ENCODE peak calls at places on chromosome 15, in eight cellular contexts. One of them, this sample, is unnamed.

GRCh38 chr15:78075490-78076230 is 1.9 kb downstream of the TBC1D2B start:
- DNase-seq in mesendoderm: peak
- DNase-seq in EL: peak
- DNase-seq in lower leg skin: peak
- DNase-seq in GM10248: no peak
- DNase-seq in activated CD8-positive, alpha-beta memory T cell treated with anti-CD3 and anti-CD28 coated beads for 4 hours: no peak
- DNase-seq in natural killer cell treated with Interleukin-12 subunit alpha and Interleukin-12 subunit beta and Interleukin-15 and Interleukin-18, amount 100 ng/mL, for 72 hours: no peak
- DNase-seq in nephron progenitor cell: peak
- DNase-seq in this sample: no peak

GRCh38 chr15:48582472-48583235 is 62.9 kb downstream of the FBN1 start:
- DNase-seq in activated CD8-positive, alpha-beta memory T cell treated with anti-CD3 and anti-CD28 coated beads for 4 hours: no peak
- DNase-seq in nephron progenitor cell: peak
- DNase-seq in EL: peak
- DNase-seq in GM10248: no peak
- DNase-seq in natural killer cell treated with Interleukin-12 subunit alpha and Interleukin-12 subunit beta and Interleukin-15 and Interleukin-18, amount 100 ng/mL, for 72 hours: no peak
- DNase-seq in lower leg skin: no peak
- DNase-seq in mesendoderm: no peak
- DNase-seq in this sample: no peak

GRCh38 chr15:58840048-58840447 is 68.9 kb downstream of the MINDY2 start:
- DNase-seq in nephron progenitor cell: no peak
- DNase-seq in GM10248: no peak
- DNase-seq in mesendoderm: no peak
- DNase-seq in EL: peak
- DNase-seq in natural killer cell treated with Interleukin-12 subunit alpha and Interleukin-12 subunit beta and Interleukin-15 and Interleukin-18, amount 100 ng/mL, for 72 hours: no peak
- DNase-seq in activated CD8-positive, alpha-beta memory T cell treated with anti-CD3 and anti-CD28 coated beads for 4 hours: no peak
- DNase-seq in lower leg skin: no peak
- DNase-seq in this sample: no peak

GRCh38 chr15:44810237-44810636 is 73.9 kb downstream of the TRIM69 start:
- DNase-seq in activated CD8-positive, alpha-beta memory T cell treated with anti-CD3 and anti-CD28 coated beads for 4 hours: no peak
- DNase-seq in nephron progenitor cell: no peak
- DNase-seq in GM10248: no peak
- DNase-seq in EL: no peak
- DNase-seq in lower leg skin: no peak
- DNase-seq in mesendoderm: no peak
- DNase-seq in natural killer cell treated with Interleukin-12 subunit alpha and Interleukin-12 subunit beta and Interleukin-15 and Interleukin-18, amount 100 ng/mL, for 72 hours: no peak
- DNase-seq in this sample: no peak

GRCh38 chr15:83654379-83655236 is 685 bp downstream of the ADAMTSL3 start:
- DNase-seq in mesendoderm: peak
- DNase-seq in nephron progenitor cell: peak
- DNase-seq in lower leg skin: no peak
- DNase-seq in GM10248: no peak
- DNase-seq in EL: no peak
- DNase-seq in natural killer cell treated with Interleukin-12 subunit alpha and Interleukin-12 subunit beta and Interleukin-15 and Interleukin-18, amount 100 ng/mL, for 72 hours: no peak
- DNase-seq in activated CD8-positive, alpha-beta memory T cell treated with anti-CD3 and anti-CD28 coated beads for 4 hours: no peak
- DNase-seq in this sample: no peak

GRCh38 chr15:71278989-71279756 is 163.9 kb downstream of the THSD4 start:
- DNase-seq in activated CD8-positive, alpha-beta memory T cell treated with anti-CD3 and anti-CD28 coated beads for 4 hours: no peak
- DNase-seq in nephron progenitor cell: no peak
- DNase-seq in GM10248: no peak
- DNase-seq in mesendoderm: no peak
- DNase-seq in EL: peak
- DNase-seq in natural killer cell treated with Interleukin-12 subunit alpha and Interleukin-12 subunit beta and Interleukin-15 and Interleukin-18, amount 100 ng/mL, for 72 hours: no peak
- DNase-seq in lower leg skin: peak
- DNase-seq in this sample: no peak

GRCh38 chr15:77892335-77892734 is 185.2 kb downstream of the TBC1D2B start:
- DNase-seq in lower leg skin: no peak
- DNase-seq in natural killer cell treated with Interleukin-12 subunit alpha and Interleukin-12 subunit beta and Interleukin-15 and Interleukin-18, amount 100 ng/mL, for 72 hours: no peak
- DNase-seq in activated CD8-positive, alpha-beta memory T cell treated with anti-CD3 and anti-CD28 coated beads for 4 hours: no peak
- DNase-seq in mesendoderm: no peak
- DNase-seq in EL: no peak
- DNase-seq in GM10248: no peak
- DNase-seq in nephron progenitor cell: no peak
- DNase-seq in this sample: no peak

GRCh38 chr15:90914240-90915080 is 11.4 kb downstream of the MAN2A2 start:
- DNase-seq in EL: no peak
- DNase-seq in lower leg skin: no peak
- DNase-seq in activated CD8-positive, alpha-beta memory T cell treated with anti-CD3 and anti-CD28 coated beads for 4 hours: no peak
- DNase-seq in GM10248: no peak
- DNase-seq in natural killer cell treated with Interleukin-12 subunit alpha and Interleukin-12 subunit beta and Interleukin-15 and Interleukin-18, amount 100 ng/mL, for 72 hours: no peak
- DNase-seq in nephron progenitor cell: no peak
- DNase-seq in mesendoderm: no peak
- DNase-seq in this sample: no peak

GRCh38 chr15:36356511-36356910 is 222.9 kb upstream of the CDIN1 start:
- DNase-seq in EL: no peak
- DNase-seq in mesendoderm: peak
- DNase-seq in activated CD8-positive, alpha-beta memory T cell treated with anti-CD3 and anti-CD28 coated beads for 4 hours: no peak
- DNase-seq in GM10248: no peak
- DNase-seq in nephron progenitor cell: no peak
- DNase-seq in natural killer cell treated with Interleukin-12 subunit alpha and Interleukin-12 subunit beta and Interleukin-15 and Interleukin-18, amount 100 ng/mL, for 72 hours: no peak
- DNase-seq in lower leg skin: no peak
- DNase-seq in this sample: no peak

GRCh38 chr15:91561371-91562100 is 292.0 kb upstream of the SLCO3A1 start:
- DNase-seq in nephron progenitor cell: no peak
- DNase-seq in mesendoderm: no peak
- DNase-seq in natural killer cell treated with Interleukin-12 subunit alpha and Interleukin-12 subunit beta and Interleukin-15 and Interleukin-18, amount 100 ng/mL, for 72 hours: no peak
- DNase-seq in GM10248: no peak
- DNase-seq in EL: peak
- DNase-seq in lower leg skin: peak
- DNase-seq in activated CD8-positive, alpha-beta memory T cell treated with anti-CD3 and anti-CD28 coated beads for 4 hours: no peak
- DNase-seq in this sample: no peak

GRCh38 chr15:76353023-76353577 is 16.5 kb downstream of the ISL2 start:
- DNase-seq in EL: no peak
- DNase-seq in natural killer cell treated with Interleukin-12 subunit alpha and Interleukin-12 subunit beta and Interleukin-15 and Interleukin-18, amount 100 ng/mL, for 72 hours: no peak
- DNase-seq in mesendoderm: no peak
- DNase-seq in lower leg skin: no peak
- DNase-seq in GM10248: no peak
- DNase-seq in activated CD8-positive, alpha-beta memory T cell treated with anti-CD3 and anti-CD28 coated beads for 4 hours: no peak
- DNase-seq in nephron progenitor cell: no peak
- DNase-seq in this sample: no peak

GRCh38 chr15:50765202-50765967 is at the start of gene SPPL2A:
- DNase-seq in activated CD8-positive, alpha-beta memory T cell treated with anti-CD3 and anti-CD28 coated beads for 4 hours: peak
- DNase-seq in mesendoderm: peak
- DNase-seq in GM10248: peak
- DNase-seq in natural killer cell treated with Interleukin-12 subunit alpha and Interleukin-12 subunit beta and Interleukin-15 and Interleukin-18, amount 100 ng/mL, for 72 hours: peak
- DNase-seq in lower leg skin: peak
- DNase-seq in EL: peak
- DNase-seq in nephron progenitor cell: peak
- DNase-seq in this sample: peak

GRCh38 chr15:52288051-52288942 is 7.3 kb downstream of the MYO5C start:
- DNase-seq in mesendoderm: peak
- DNase-seq in EL: no peak
- DNase-seq in nephron progenitor cell: no peak
- DNase-seq in lower leg skin: no peak
- DNase-seq in GM10248: no peak
- DNase-seq in natural killer cell treated with Interleukin-12 subunit alpha and Interleukin-12 subunit beta and Interleukin-15 and Interleukin-18, amount 100 ng/mL, for 72 hours: no peak
- DNase-seq in activated CD8-positive, alpha-beta memory T cell treated with anti-CD3 and anti-CD28 coated beads for 4 hours: no peak
- DNase-seq in this sample: no peak

GRCh38 chr15:25846377-25846776 is 16.8 kb downstream of the ATP10A start:
- DNase-seq in EL: no peak
- DNase-seq in nephron progenitor cell: no peak
- DNase-seq in activated CD8-positive, alpha-beta memory T cell treated with anti-CD3 and anti-CD28 coated beads for 4 hours: peak
- DNase-seq in mesendoderm: no peak
- DNase-seq in natural killer cell treated with Interleukin-12 subunit alpha and Interleukin-12 subunit beta and Interleukin-15 and Interleukin-18, amount 100 ng/mL, for 72 hours: no peak
- DNase-seq in GM10248: no peak
- DNase-seq in lower leg skin: no peak
- DNase-seq in this sample: peak

GRCh38 chr15:49015896-49016295 is 30.4 kb downstream of the SECISBP2L start:
- DNase-seq in GM10248: no peak
- DNase-seq in nephron progenitor cell: no peak
- DNase-seq in mesendoderm: no peak
- DNase-seq in activated CD8-positive, alpha-beta memory T cell treated with anti-CD3 and anti-CD28 coated beads for 4 hours: no peak
- DNase-seq in lower leg skin: no peak
- DNase-seq in EL: no peak
- DNase-seq in natural killer cell treated with Interleukin-12 subunit alpha and Interleukin-12 subunit beta and Interleukin-15 and Interleukin-18, amount 100 ng/mL, for 72 hours: no peak
- DNase-seq in this sample: no peak

GRCh38 chr15:51129513-51130197 is 34.9 kb upstream of the TNFAIP8L3 start:
- DNase-seq in activated CD8-positive, alpha-beta memory T cell treated with anti-CD3 and anti-CD28 coated beads for 4 hours: no peak
- DNase-seq in nephron progenitor cell: no peak
- DNase-seq in natural killer cell treated with Interleukin-12 subunit alpha and Interleukin-12 subunit beta and Interleukin-15 and Interleukin-18, amount 100 ng/mL, for 72 hours: no peak
- DNase-seq in mesendoderm: no peak
- DNase-seq in GM10248: no peak
- DNase-seq in lower leg skin: no peak
- DNase-seq in EL: no peak
- DNase-seq in this sample: no peak

GRCh38 chr15:88756926-88757325 is 46.3 kb upstream of the ACAN start:
- DNase-seq in EL: no peak
- DNase-seq in mesendoderm: no peak
- DNase-seq in GM10248: no peak
- DNase-seq in natural killer cell treated with Interleukin-12 subunit alpha and Interleukin-12 subunit beta and Interleukin-15 and Interleukin-18, amount 100 ng/mL, for 72 hours: no peak
- DNase-seq in lower leg skin: no peak
- DNase-seq in activated CD8-positive, alpha-beta memory T cell treated with anti-CD3 and anti-CD28 coated beads for 4 hours: no peak
- DNase-seq in nephron progenitor cell: no peak
- DNase-seq in this sample: no peak

GRCh38 chr15:24880663-24881062 is 74.1 kb upstream of the SNRPN start:
- DNase-seq in GM10248: no peak
- DNase-seq in mesendoderm: no peak
- DNase-seq in natural killer cell treated with Interleukin-12 subunit alpha and Interleukin-12 subunit beta and Interleukin-15 and Interleukin-18, amount 100 ng/mL, for 72 hours: no peak
- DNase-seq in lower leg skin: no peak
- DNase-seq in nephron progenitor cell: no peak
- DNase-seq in EL: no peak
- DNase-seq in activated CD8-positive, alpha-beta memory T cell treated with anti-CD3 and anti-CD28 coated beads for 4 hours: no peak
- DNase-seq in this sample: no peak

GRCh38 chr15:29938701-29939340 is 116.6 kb upstream of the TJP1 start:
- DNase-seq in natural killer cell treated with Interleukin-12 subunit alpha and Interleukin-12 subunit beta and Interleukin-15 and Interleukin-18, amount 100 ng/mL, for 72 hours: no peak
- DNase-seq in nephron progenitor cell: no peak
- DNase-seq in lower leg skin: no peak
- DNase-seq in mesendoderm: peak
- DNase-seq in EL: no peak
- DNase-seq in GM10248: no peak
- DNase-seq in activated CD8-positive, alpha-beta memory T cell treated with anti-CD3 and anti-CD28 coated beads for 4 hours: no peak
- DNase-seq in this sample: no peak

GRCh38 chr15:60858511-60859085 is 370.5 kb downstream of the RORA start:
- DNase-seq in natural killer cell treated with Interleukin-12 subunit alpha and Interleukin-12 subunit beta and Interleukin-15 and Interleukin-18, amount 100 ng/mL, for 72 hours: no peak
- DNase-seq in lower leg skin: no peak
- DNase-seq in EL: no peak
- DNase-seq in mesendoderm: peak
- DNase-seq in activated CD8-positive, alpha-beta memory T cell treated with anti-CD3 and anti-CD28 coated beads for 4 hours: no peak
- DNase-seq in GM10248: no peak
- DNase-seq in nephron progenitor cell: no peak
- DNase-seq in this sample: no peak

GRCh38 chr15:49044002-49044401 is 2.2 kb downstream of the SECISBP2L start:
- DNase-seq in lower leg skin: no peak
- DNase-seq in nephron progenitor cell: no peak
- DNase-seq in activated CD8-positive, alpha-beta memory T cell treated with anti-CD3 and anti-CD28 coated beads for 4 hours: no peak
- DNase-seq in natural killer cell treated with Interleukin-12 subunit alpha and Interleukin-12 subunit beta and Interleukin-15 and Interleukin-18, amount 100 ng/mL, for 72 hours: no peak
- DNase-seq in GM10248: no peak
- DNase-seq in mesendoderm: no peak
- DNase-seq in EL: no peak
- DNase-seq in this sample: no peak

GRCh38 chr15:36831915-36832310 is 252.5 kb downstream of the CDIN1 start:
- DNase-seq in EL: no peak
- DNase-seq in mesendoderm: no peak
- DNase-seq in natural killer cell treated with Interleukin-12 subunit alpha and Interleukin-12 subunit beta and Interleukin-15 and Interleukin-18, amount 100 ng/mL, for 72 hours: no peak
- DNase-seq in nephron progenitor cell: no peak
- DNase-seq in lower leg skin: no peak
- DNase-seq in activated CD8-positive, alpha-beta memory T cell treated with anti-CD3 and anti-CD28 coated beads for 4 hours: no peak
- DNase-seq in GM10248: no peak
- DNase-seq in this sample: no peak

GRCh38 chr15:89963301-89964288 is 37.5 kb upstream of the ZNF710 start:
- DNase-seq in nephron progenitor cell: no peak
- DNase-seq in mesendoderm: no peak
- DNase-seq in EL: no peak
- DNase-seq in lower leg skin: no peak
- DNase-seq in natural killer cell treated with Interleukin-12 subunit alpha and Interleukin-12 subunit beta and Interleukin-15 and Interleukin-18, amount 100 ng/mL, for 72 hours: no peak
- DNase-seq in GM10248: no peak
- DNase-seq in activated CD8-positive, alpha-beta memory T cell treated with anti-CD3 and anti-CD28 coated beads for 4 hours: no peak
- DNase-seq in this sample: no peak

GRCh38 chr15:43211336-43211735 is 9.5 kb downstream of the EPB42 start:
- DNase-seq in GM10248: no peak
- DNase-seq in activated CD8-positive, alpha-beta memory T cell treated with anti-CD3 and anti-CD28 coated beads for 4 hours: no peak
- DNase-seq in natural killer cell treated with Interleukin-12 subunit alpha and Interleukin-12 subunit beta and Interleukin-15 and Interleukin-18, amount 100 ng/mL, for 72 hours: no peak
- DNase-seq in nephron progenitor cell: no peak
- DNase-seq in EL: no peak
- DNase-seq in mesendoderm: no peak
- DNase-seq in lower leg skin: no peak
- DNase-seq in this sample: no peak

GRCh38 chr15:100687532-100688215 is 85.3 kb downstream of the ASB7 start:
- DNase-seq in GM10248: no peak
- DNase-seq in natural killer cell treated with Interleukin-12 subunit alpha and Interleukin-12 subunit beta and Interleukin-15 and Interleukin-18, amount 100 ng/mL, for 72 hours: no peak
- DNase-seq in activated CD8-positive, alpha-beta memory T cell treated with anti-CD3 and anti-CD28 coated beads for 4 hours: no peak
- DNase-seq in lower leg skin: no peak
- DNase-seq in mesendoderm: no peak
- DNase-seq in EL: peak
- DNase-seq in nephron progenitor cell: no peak
- DNase-seq in this sample: no peak

GRCh38 chr15:91126080-91126479 is 26.0 kb downstream of the SV2B start:
- DNase-seq in activated CD8-positive, alpha-beta memory T cell treated with anti-CD3 and anti-CD28 coated beads for 4 hours: no peak
- DNase-seq in lower leg skin: no peak
- DNase-seq in natural killer cell treated with Interleukin-12 subunit alpha and Interleukin-12 subunit beta and Interleukin-15 and Interleukin-18, amount 100 ng/mL, for 72 hours: no peak
- DNase-seq in EL: no peak
- DNase-seq in GM10248: no peak
- DNase-seq in mesendoderm: peak
- DNase-seq in nephron progenitor cell: no peak
- DNase-seq in this sample: no peak

GRCh38 chr15:65372787-65373067 is 5.1 kb downstream of the IGDCC3 start:
- DNase-seq in natural killer cell treated with Interleukin-12 subunit alpha and Interleukin-12 subunit beta and Interleukin-15 and Interleukin-18, amount 100 ng/mL, for 72 hours: no peak
- DNase-seq in mesendoderm: no peak
- DNase-seq in GM10248: no peak
- DNase-seq in nephron progenitor cell: no peak
- DNase-seq in activated CD8-positive, alpha-beta memory T cell treated with anti-CD3 and anti-CD28 coated beads for 4 hours: no peak
- DNase-seq in lower leg skin: no peak
- DNase-seq in EL: no peak
- DNase-seq in this sample: peak